ENCODE peak calls at places on chromosomes 3 and 15, in ten cellular contexts. Z, O, N, C, P, R, J, Q, I and Y are unnamed samples.

GRCh38 chr3:12901631-12902045 is 60.3 kb upstream of the RPL32 start:
- DNase-seq in O (no peak), J (no peak), C (no peak), Q (no peak), I (no peak), P (no peak), R (no peak), N (no peak), Z (no peak), Y (no peak)

GRCh38 chr3:195867631-195868335 is 40.6 kb downstream of the TNK2 start:
- DNase-seq in I (no peak), R (no peak), Q (no peak), N (no peak), Z (no peak), P (peak), O (no peak), C (no peak), J (no peak), Y (peak)

GRCh38 chr3:186060222-186060621 is 48.7 kb downstream of the ETV5 start:
- DNase-seq in Z (no peak), I (no peak), Q (no peak), N (no peak), P (no peak), C (no peak), O (no peak), R (no peak), J (no peak), Y (no peak)

GRCh38 chr15:27499719-27500118 is 528.7 kb downstream of the GABRG3 start:
- DNase-seq in P (no peak), N (no peak), Z (no peak), C (no peak), Q (no peak), I (no peak), R (no peak), O (no peak), J (no peak), Y (no peak)

GRCh38 chr3:169579086-169579485 is 84.4 kb downstream of the MECOM start:
- DNase-seq in I (no peak), N (no peak), O (no peak), Z (no peak), R (no peak), J (no peak), Q (no peak), P (no peak), C (no peak), Y (no peak)

GRCh38 chr3:56878046-56878445 is 76.3 kb upstream of the ARHGEF3 start:
- DNase-seq in Z (no peak), R (no peak), J (no peak), P (no peak), Q (no peak), O (no peak), C (no peak), I (no peak), N (no peak), Y (no peak)

GRCh38 chr3:105836533-105836932 is 32.3 kb downstream of the CBLB start:
- DNase-seq in C (no peak), Z (no peak), Q (peak), N (no peak), P (no peak), O (no peak), R (no peak), J (no peak), I (no peak), Y (no peak)

GRCh38 chr3:85570819-85571218 is 612.0 kb downstream of the CADM2 start:
- DNase-seq in R (no peak), I (no peak), N (no peak), P (no peak), C (no peak), Q (no peak), Z (no peak), O (no peak), J (no peak), Y (no peak)

GRCh38 chr15:49604625-49605409 is 15.8 kb downstream of the FAM227B start:
- DNase-seq in J (no peak), Z (no peak), N (no peak), P (no peak), O (no peak), Q (no peak), C (no peak), I (no peak), R (no peak), Y (no peak)

GRCh38 chr3:42720126-42720525 is 17.5 kb upstream of the HHATL start:
- DNase-seq in R (no peak), I (no peak), N (no peak), J (no peak), P (no peak), Z (no peak), Q (peak), C (no peak), O (no peak), Y (no peak)
- H3K27ac ChIP-seq in R (no peak), I (no peak), N (no peak), J (no peak), P (no peak), Z (no peak), Q (no peak), C (no peak), O (no peak), Y (no peak)

DNA sequence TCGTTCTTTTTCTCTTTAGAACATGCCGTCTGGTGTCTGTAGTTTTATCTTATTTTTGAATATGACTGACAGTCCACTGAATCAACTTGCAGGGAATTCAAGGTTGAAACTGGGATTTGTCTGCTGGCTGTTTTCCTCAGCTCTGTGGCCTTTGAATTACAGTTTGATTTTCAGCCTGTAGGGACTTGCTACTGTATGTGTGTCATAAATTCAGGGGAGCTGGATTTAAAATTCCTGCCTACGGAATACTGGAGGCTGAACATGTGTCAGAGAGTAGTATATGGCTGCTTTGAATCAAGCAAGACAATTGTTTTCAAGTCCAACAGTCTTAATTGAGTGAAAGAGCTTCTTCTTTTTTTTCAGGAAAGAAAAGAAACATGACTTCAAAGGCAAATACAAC is 33.9 kb downstream of the RARB start:
- DNase-seq in J (no peak), Z (no peak), I (no peak), Q (no peak), P (no peak), R (no peak), N (no peak), C (no peak), O (no peak), Y (no peak)
- H3K27ac ChIP-seq in J (no peak), Z (no peak), I (no peak), Q (no peak), P (no peak), R (no peak), N (no peak), C (no peak), O (no peak), Y (no peak)

DNA sequence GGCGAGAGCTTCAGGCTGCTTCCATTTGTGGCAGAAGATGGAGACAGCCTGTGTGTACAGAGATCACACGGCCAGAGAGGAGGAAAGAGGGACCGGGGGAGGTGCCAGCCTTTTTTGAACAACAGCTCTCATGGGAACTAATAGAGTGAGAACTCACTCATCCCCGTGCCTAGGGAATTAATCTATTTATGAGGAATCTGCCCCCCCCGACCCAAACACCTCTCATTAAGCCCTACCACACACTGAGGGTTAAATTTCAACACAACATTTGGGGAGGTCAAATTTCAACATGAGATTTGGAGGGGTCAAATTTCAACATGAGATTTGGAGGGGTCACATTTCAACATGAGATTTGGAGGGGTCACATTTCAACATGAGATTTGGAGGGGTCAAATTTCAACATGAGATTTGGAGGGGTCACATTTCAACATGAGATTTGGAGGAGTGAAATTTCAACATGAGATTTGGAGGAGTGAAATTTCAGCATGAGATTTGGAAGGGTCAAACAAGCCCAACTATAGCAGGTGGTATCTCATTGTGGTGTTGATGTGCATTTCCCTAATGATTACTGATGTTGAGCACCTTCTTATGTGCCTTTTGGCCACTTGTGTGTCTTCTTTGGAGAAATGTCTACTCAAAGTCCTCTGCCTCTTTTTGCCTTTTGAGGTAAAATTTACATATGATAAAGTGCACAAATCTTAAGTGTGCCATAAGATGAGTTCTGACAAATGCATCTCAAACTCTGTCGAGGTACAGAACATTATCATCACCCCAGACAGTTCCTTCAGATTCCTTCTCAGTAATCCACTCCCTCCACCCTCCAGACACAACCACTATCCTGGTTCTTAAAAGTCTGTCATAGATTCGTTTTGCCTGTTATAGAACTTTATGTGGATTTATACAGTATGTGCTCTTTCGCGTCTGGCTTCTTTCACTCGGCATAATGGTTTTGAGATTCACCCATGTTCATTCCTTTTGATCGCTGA is 20.7 kb upstream of the RFTN1 start:
- DNase-seq in J (no peak), O (no peak), Z (no peak), P (no peak), C (no peak), Q (no peak), I (no peak), R (no peak), N (no peak), Y (no peak)
- H3K27ac ChIP-seq in J (no peak), O (no peak), Z (no peak), P (no peak), C (no peak), Q (no peak), I (no peak), R (no peak), N (no peak), Y (no peak)

GRCh38 chr15:55856506-55856905 is 113.6 kb upstream of the PRTG start:
- DNase-seq in J (no peak), N (no peak), Z (no peak), P (no peak), I (no peak), C (no peak), O (no peak), R (no peak), Q (no peak), Y (no peak)

GRCh38 chr15:55861115-55861514 is 118.2 kb upstream of the PRTG start:
- DNase-seq in R (no peak), P (no peak), Z (no peak), C (no peak), I (no peak), Q (no peak), N (no peak), O (no peak), J (no peak), Y (no peak)

GRCh38 chr15:55863911-55864310 is 121.0 kb upstream of the PRTG start:
- DNase-seq in I (no peak), P (no peak), Z (no peak), O (no peak), R (no peak), C (no peak), Q (no peak), J (no peak), N (no peak), Y (no peak)

GRCh38 chr15:55858661-55859060 is 115.7 kb upstream of the PRTG start:
- DNase-seq in Z (no peak), O (no peak), R (no peak), C (no peak), I (no peak), Q (no peak), N (no peak), P (no peak), J (no peak), Y (no peak)

GRCh38 chr15:55859681-55860080 is 116.7 kb upstream of the PRTG start:
- DNase-seq in N (no peak), J (no peak), I (no peak), P (no peak), Q (no peak), O (no peak), R (no peak), Z (no peak), C (no peak), Y (no peak)
- H3K27ac ChIP-seq in N (no peak), J (no peak), I (no peak), P (no peak), Q (no peak), O (no peak), R (no peak), Z (no peak), C (no peak), Y (no peak)

DNA sequence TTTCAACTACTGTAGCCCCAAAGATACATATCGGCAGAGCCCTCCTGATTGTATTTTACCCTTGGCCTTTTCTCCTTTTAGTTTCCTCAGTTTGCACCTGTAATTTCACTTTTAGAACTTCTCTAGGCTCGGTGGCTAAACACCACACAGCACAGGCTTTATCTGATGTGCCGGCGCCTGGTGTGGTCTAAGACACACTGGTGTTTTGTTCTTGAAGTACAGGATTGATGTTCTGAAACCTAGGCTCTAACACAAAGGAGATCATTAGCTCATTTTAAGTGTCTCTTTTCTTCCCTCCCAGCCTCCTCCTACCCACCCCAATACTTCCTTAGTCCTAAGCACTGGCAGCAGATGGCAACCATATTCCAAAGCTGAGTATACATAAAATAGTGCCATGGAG is 71.0 kb downstream of the TIGIT start:
- DNase-seq in R (no peak), Z (no peak), J (no peak), O (no peak), I (no peak), Q (no peak), N (no peak), C (no peak), P (no peak), Y (no peak)
- H3K27ac ChIP-seq in R (no peak), Z (no peak), J (no peak), O (no peak), I (no peak), Q (no peak), N (no peak), C (no peak), P (peak), Y (no peak)

DNA sequence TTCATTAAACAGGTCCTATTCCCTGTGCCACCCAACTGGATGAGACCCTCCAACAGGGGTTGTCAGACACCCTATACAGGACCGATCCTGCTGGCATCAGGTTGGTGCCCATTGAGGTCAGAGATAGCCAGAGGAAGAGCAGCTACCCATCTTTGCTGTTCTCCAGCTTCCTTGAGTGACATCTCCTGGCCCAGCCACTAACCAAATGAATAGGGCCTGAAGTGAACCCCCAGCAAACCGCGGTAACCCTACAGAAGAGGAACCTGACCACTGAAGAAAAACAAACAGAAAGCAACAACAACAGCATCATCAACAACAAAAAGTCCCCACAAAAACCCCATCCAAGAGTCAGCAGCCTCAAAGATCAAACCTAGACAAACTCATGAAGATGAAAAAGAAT is 133.6 kb upstream of the ARPP21 start:
- DNase-seq in O (no peak), J (no peak), I (no peak), R (no peak), Z (no peak), C (no peak), P (no peak), Q (no peak), N (no peak), Y (no peak)
- H3K27ac ChIP-seq in O (no peak), J (peak), I (no peak), R (no peak), Z (no peak), C (no peak), P (no peak), Q (no peak), N (no peak), Y (no peak)

DNA sequence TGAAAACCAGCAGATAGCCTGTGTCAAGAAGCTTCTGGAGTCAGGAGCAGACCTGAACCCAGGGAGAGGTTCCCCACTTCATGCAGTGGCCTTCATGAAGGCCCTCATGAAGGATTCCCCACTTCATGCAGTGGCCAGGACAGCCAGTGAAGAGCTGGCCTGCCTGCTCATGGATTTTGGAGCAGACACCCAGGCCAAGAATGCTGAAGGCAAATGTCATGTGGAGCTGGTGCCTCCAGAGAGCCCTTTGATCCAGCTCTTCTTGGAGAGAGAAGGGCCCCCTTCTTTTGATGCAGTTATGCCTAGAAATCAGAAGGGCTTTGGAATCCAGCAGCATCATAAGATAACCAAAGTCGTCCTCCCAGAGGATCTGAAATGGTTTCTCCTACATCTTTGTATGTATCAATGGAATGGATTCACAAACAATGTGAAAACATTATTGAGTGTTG is 103.9 kb upstream of the CHD2 start:
- DNase-seq in O (no peak), N (no peak), J (no peak), C (no peak), Q (no peak), P (no peak), R (no peak), I (no peak), Z (no peak), Y (no peak)
- H3K27ac ChIP-seq in O (peak), N (no peak), J (no peak), C (no peak), Q (no peak), P (no peak), R (no peak), I (no peak), Z (no peak), Y (no peak)

DNA sequence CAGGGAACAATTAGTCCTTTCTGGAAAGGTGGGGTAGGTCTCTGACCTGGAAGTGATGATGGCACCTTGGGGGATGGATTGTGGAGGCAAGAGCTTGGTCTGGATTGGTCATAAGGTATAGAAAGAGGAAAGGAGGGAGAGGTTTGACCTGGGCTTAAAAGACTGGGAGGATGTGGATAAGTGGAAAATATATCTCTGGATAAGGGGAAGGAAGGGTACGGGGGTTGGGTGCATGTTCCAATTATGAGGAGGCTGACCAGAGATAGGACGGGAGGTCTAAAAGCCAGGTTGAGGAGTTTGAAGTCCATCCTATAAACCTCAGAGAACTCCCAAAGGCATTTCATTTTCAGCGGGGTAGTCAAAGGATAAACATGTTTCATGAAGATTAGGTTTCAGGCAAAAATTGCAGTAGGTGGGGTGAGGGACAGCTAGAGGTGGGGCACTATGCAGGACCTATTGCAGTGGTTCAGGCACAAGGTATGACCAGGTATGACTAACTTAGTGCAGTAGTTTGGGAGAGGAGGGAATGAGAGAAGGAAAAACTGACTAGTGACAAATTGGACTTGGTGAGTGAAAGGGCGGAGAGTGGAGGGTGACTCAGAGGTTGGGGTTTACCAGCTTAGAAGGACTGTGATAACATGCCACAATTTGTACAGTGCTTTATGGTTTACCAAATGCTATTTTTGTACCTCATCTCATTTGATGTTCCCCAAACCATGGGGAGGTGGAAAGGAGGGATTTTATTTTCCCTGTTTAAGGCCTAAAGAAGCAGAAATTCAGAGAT is 10.7 kb downstream of the PDE8A start:
- DNase-seq in Z (no peak), I (no peak), N (no peak), C (peak), Q (peak), J (no peak), P (no peak), O (peak), R (no peak), Y (no peak)
- H3K27ac ChIP-seq in Z (peak), I (no peak), N (no peak), C (no peak), Q (peak), J (no peak), P (no peak), O (peak), R (peak), Y (no peak)

DNA sequence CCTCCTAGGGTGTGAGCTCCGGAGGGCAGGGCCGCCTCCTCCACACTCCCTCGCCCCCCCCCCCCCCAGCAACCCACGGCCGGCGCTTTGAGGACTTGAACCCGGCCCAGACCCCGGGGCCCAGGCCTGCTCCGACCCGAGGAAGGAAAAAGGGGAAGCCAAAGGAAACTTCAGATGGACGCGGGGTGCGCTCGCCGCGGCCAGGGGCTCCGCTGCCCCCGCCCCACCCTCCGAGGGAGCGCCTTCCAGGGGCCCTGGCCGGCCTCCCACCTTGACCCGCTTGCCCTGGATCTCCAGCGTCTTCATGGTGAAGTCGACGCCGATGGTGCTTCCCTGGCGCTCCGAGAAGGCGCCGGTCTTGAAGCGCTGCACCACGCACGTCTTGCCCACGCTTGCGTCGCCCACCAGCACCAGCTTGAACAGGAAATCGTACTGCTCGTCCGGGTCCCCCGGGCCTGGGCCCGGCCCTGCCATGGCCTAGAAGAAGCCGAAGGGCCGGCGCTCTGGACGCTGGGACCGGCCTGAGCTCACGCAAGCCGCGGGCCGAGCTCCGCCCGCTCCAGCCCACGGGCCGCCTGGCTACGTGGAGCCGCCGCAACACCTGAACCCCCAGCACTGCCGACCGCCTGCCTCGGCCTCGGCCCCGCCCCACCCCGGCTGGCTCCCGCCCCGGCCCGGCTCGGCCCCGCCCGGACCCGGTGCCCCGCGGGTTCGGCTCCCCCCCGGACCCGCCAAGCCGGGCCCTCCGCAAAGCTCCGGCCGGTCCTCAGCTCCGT is 400 bp downstream of the RAB43 start:
- DNase-seq in C (no peak), P (no peak), N (peak), I (peak), J (no peak), Q (no peak), Z (no peak), O (no peak), R (no peak), Y (no peak)
- H3K27ac ChIP-seq in C (peak), P (peak), N (peak), I (peak), J (peak), Q (peak), Z (peak), O (peak), R (peak), Y (peak)